ENCODE peak calls at places on chromosome 18, in eight cellular contexts. S is NCI-H774; M is fibroblast of villous mesenchyme; P is GM12878; K is activated T-helper 1 cell treated with anti-CD3 and anti-CD28 coated beads, Interleukin-2, amount 50 U/mL, for 16 hours; V is kidney epithelial cell; G is substantia nigra; L is GM06990. O is an unnamed sample.

GRCh38 chr18:34223893-34224422 is 755 bp downstream of the NOL4 start:
- DNase-seq in G (no peak), K (no peak), P (no peak), V (no peak), L (peak), S (no peak), M (no peak), O (peak)

GRCh38 chr18:57915848-57916596 is 112.9 kb upstream of the ATP8B1 start:
- DNase-seq in S (no peak), K (no peak), L (no peak), M (peak), P (no peak), V (no peak), G (peak), O (peak)

GRCh38 chr18:76130845-76131244 is 364.2 kb downstream of the ZNF516 start:
- DNase-seq in V (no peak), M (no peak), L (no peak), G (no peak), P (no peak), K (no peak), S (no peak), O (no peak)

GRCh38 chr18:9619545-9619944 is 5.2 kb upstream of the PPP4R1 start:
- DNase-seq in P (no peak), L (no peak), K (no peak), S (no peak), V (no peak), M (peak), G (no peak), O (no peak)

GRCh38 chr18:51614033-51614432 is 416.6 kb upstream of the MEX3C start:
- DNase-seq in K (no peak), L (no peak), M (peak), V (peak), S (no peak), P (no peak), G (no peak), O (no peak)

GRCh38 chr18:71036783-71037182 is 747.9 kb downstream of the SOCS6 start:
- DNase-seq in M (no peak), V (peak), G (no peak), S (no peak), L (no peak), P (no peak), K (no peak), O (no peak)

GRCh38 chr18:22272242-22272641 is 102.9 kb downstream of the GATA6 start:
- DNase-seq in K (no peak), G (no peak), V (no peak), P (no peak), M (no peak), L (no peak), S (no peak), O (no peak)

GRCh38 chr18:61854578-61854977 is 38.2 kb downstream of the RNF152 start:
- DNase-seq in M (peak), S (peak), L (no peak), G (no peak), K (no peak), V (no peak), P (no peak), O (no peak)

GRCh38 chr18:45081579-45082181 is 401.0 kb downstream of the SETBP1 start:
- DNase-seq in V (no peak), K (no peak), L (no peak), P (no peak), S (no peak), M (no peak), G (no peak), O (no peak)

GRCh38 chr18:47582055-47582454 is 330.6 kb upstream of the SKOR2 start:
- DNase-seq in M (no peak), G (no peak), V (no peak), S (no peak), P (no peak), L (no peak), K (no peak), O (no peak)

GRCh38 chr18:63578357-63578958 is 8.7 kb upstream of the SERPINB13 start:
- DNase-seq in K (no peak), G (no peak), S (no peak), P (no peak), M (peak), L (no peak), V (no peak), O (peak)

O was measured in SK-N-DZ.